ENCODE peak calls at places on chromosomes 11 and 22, in eight cellular contexts. One of them, this sample, is unnamed.
A peak's percentile ranks its signal among the peaks of the same experiment; 100 is the strongest.

GRCh38 chr11:66888282-66888681 is 31.4 kb downstream of the LRFN4 start:
- DNase-seq in substantia nigra: no peak
- DNase-seq in stimulated activated CD4-positive, alpha-beta T cell treated with anti-CD3 and anti-CD28 coated beads, Interleukin-4, amount 100 ng/mL, for 48 hours: no peak
- DNase-seq in ACHN: no peak
- DNase-seq in fibroblast of the conjunctiva: no peak
- DNase-seq in neuronal stem cell: no peak
- DNase-seq in A549: no peak
- DNase-seq in RWPE1: no peak
- DNase-seq in this sample: no peak

GRCh38 chr11:16097543-16097942 is 258.8 kb downstream of the SOX6 start:
- DNase-seq in substantia nigra: no peak
- DNase-seq in RWPE1: peak; percentile 66
- DNase-seq in ACHN: no peak
- DNase-seq in stimulated activated CD4-positive, alpha-beta T cell treated with anti-CD3 and anti-CD28 coated beads, Interleukin-4, amount 100 ng/mL, for 48 hours: no peak
- DNase-seq in A549: no peak
- DNase-seq in neuronal stem cell: no peak
- DNase-seq in fibroblast of the conjunctiva: no peak
- DNase-seq in this sample: no peak

GRCh38 chr22:44353063-44353440 is 40.3 kb upstream of the SHISAL1 start:
- DNase-seq in A549: no peak
- DNase-seq in RWPE1: no peak
- DNase-seq in substantia nigra: no peak
- DNase-seq in stimulated activated CD4-positive, alpha-beta T cell treated with anti-CD3 and anti-CD28 coated beads, Interleukin-4, amount 100 ng/mL, for 48 hours: no peak
- DNase-seq in ACHN: no peak
- DNase-seq in fibroblast of the conjunctiva: no peak
- DNase-seq in neuronal stem cell: no peak
- DNase-seq in this sample: no peak

GRCh38 chr11:83007909-83008580 is 63.7 kb downstream of the RAB30 start:
- DNase-seq in substantia nigra: no peak
- DNase-seq in RWPE1: no peak
- DNase-seq in stimulated activated CD4-positive, alpha-beta T cell treated with anti-CD3 and anti-CD28 coated beads, Interleukin-4, amount 100 ng/mL, for 48 hours: no peak
- DNase-seq in A549: no peak
- DNase-seq in fibroblast of the conjunctiva: no peak
- DNase-seq in ACHN: no peak
- DNase-seq in neuronal stem cell: peak; percentile 40
- DNase-seq in this sample: no peak

GRCh38 chr11:88406871-88407270 is 69.3 kb upstream of the CTSC start:
- DNase-seq in stimulated activated CD4-positive, alpha-beta T cell treated with anti-CD3 and anti-CD28 coated beads, Interleukin-4, amount 100 ng/mL, for 48 hours: no peak
- DNase-seq in ACHN: no peak
- DNase-seq in neuronal stem cell: no peak
- DNase-seq in RWPE1: no peak
- DNase-seq in substantia nigra: no peak
- DNase-seq in A549: no peak
- DNase-seq in fibroblast of the conjunctiva: no peak
- DNase-seq in this sample: no peak

GRCh38 chr11:102615077-102615893 is 9.8 kb downstream of the MMP20 start:
- DNase-seq in fibroblast of the conjunctiva: no peak
- DNase-seq in ACHN: no peak
- DNase-seq in substantia nigra: no peak
- DNase-seq in neuronal stem cell: no peak
- DNase-seq in RWPE1: no peak
- DNase-seq in stimulated activated CD4-positive, alpha-beta T cell treated with anti-CD3 and anti-CD28 coated beads, Interleukin-4, amount 100 ng/mL, for 48 hours: no peak
- DNase-seq in A549: no peak
- DNase-seq in this sample: peak; percentile 13

GRCh38 chr11:45146072-45147016 is at the start of gene PRDM11:
- DNase-seq in neuronal stem cell: peak; percentile 47
- DNase-seq in ACHN: peak; percentile 80
- DNase-seq in stimulated activated CD4-positive, alpha-beta T cell treated with anti-CD3 and anti-CD28 coated beads, Interleukin-4, amount 100 ng/mL, for 48 hours: peak; percentile 49
- DNase-seq in RWPE1: peak; percentile 86
- DNase-seq in substantia nigra: no peak
- DNase-seq in fibroblast of the conjunctiva: peak; percentile 49
- DNase-seq in A549: peak; percentile 68
- DNase-seq in this sample: peak; percentile 4

GRCh38 chr11:61587541-61587941 is 6.7 kb upstream of the SYT7 start:
- DNase-seq in RWPE1: peak; percentile 71
- DNase-seq in A549: no peak
- DNase-seq in fibroblast of the conjunctiva: no peak
- DNase-seq in neuronal stem cell: peak; percentile 43
- DNase-seq in stimulated activated CD4-positive, alpha-beta T cell treated with anti-CD3 and anti-CD28 coated beads, Interleukin-4, amount 100 ng/mL, for 48 hours: no peak
- DNase-seq in ACHN: peak; percentile 20
- DNase-seq in substantia nigra: no peak
- DNase-seq in this sample: no peak

GRCh38 chr11:69828971-69829344 is 9.7 kb upstream of the FGF3 start:
- DNase-seq in neuronal stem cell: no peak
- DNase-seq in A549: no peak
- DNase-seq in substantia nigra: no peak
- DNase-seq in ACHN: no peak
- DNase-seq in RWPE1: no peak
- DNase-seq in fibroblast of the conjunctiva: no peak
- DNase-seq in stimulated activated CD4-positive, alpha-beta T cell treated with anti-CD3 and anti-CD28 coated beads, Interleukin-4, amount 100 ng/mL, for 48 hours: no peak
- DNase-seq in this sample: no peak

GRCh38 chr11:66022401-66023185 is 3.7 kb downstream of the CATSPER1 start:
- DNase-seq in A549: peak; percentile 72
- DNase-seq in RWPE1: peak; percentile 73
- DNase-seq in fibroblast of the conjunctiva: peak; percentile 26
- DNase-seq in neuronal stem cell: peak; percentile 79
- DNase-seq in stimulated activated CD4-positive, alpha-beta T cell treated with anti-CD3 and anti-CD28 coated beads, Interleukin-4, amount 100 ng/mL, for 48 hours: peak; percentile 63
- DNase-seq in ACHN: peak; percentile 67
- DNase-seq in substantia nigra: peak; percentile 23
- DNase-seq in this sample: peak; percentile 88

GRCh38 chr22:31036671-31037550 is 44.2 kb upstream of the SMTN start:
- DNase-seq in A549: peak; percentile 60
- DNase-seq in stimulated activated CD4-positive, alpha-beta T cell treated with anti-CD3 and anti-CD28 coated beads, Interleukin-4, amount 100 ng/mL, for 48 hours: no peak
- DNase-seq in substantia nigra: no peak
- DNase-seq in ACHN: no peak
- DNase-seq in neuronal stem cell: no peak
- DNase-seq in fibroblast of the conjunctiva: peak; percentile 42
- DNase-seq in RWPE1: peak; percentile 40
- DNase-seq in this sample: no peak

GRCh38 chr22:22928666-22929380 is 41.2 kb downstream of the IGLL5 start:
- DNase-seq in neuronal stem cell: no peak
- DNase-seq in ACHN: no peak
- DNase-seq in substantia nigra: no peak
- DNase-seq in RWPE1: peak; percentile 13
- DNase-seq in A549: no peak
- DNase-seq in stimulated activated CD4-positive, alpha-beta T cell treated with anti-CD3 and anti-CD28 coated beads, Interleukin-4, amount 100 ng/mL, for 48 hours: peak; percentile 26
- DNase-seq in fibroblast of the conjunctiva: no peak
- DNase-seq in this sample: no peak

GRCh38 chr11:69209936-69210659 is 54.4 kb downstream of the SMIM38 start:
- DNase-seq in substantia nigra: no peak
- DNase-seq in A549: no peak
- DNase-seq in neuronal stem cell: no peak
- DNase-seq in stimulated activated CD4-positive, alpha-beta T cell treated with anti-CD3 and anti-CD28 coated beads, Interleukin-4, amount 100 ng/mL, for 48 hours: peak; percentile 16
- DNase-seq in fibroblast of the conjunctiva: no peak
- DNase-seq in RWPE1: no peak
- DNase-seq in ACHN: no peak
- DNase-seq in this sample: no peak

GRCh38 chr11:117915672-117916235 is 13.4 kb downstream of the TMPRSS13 start:
- DNase-seq in A549: no peak
- DNase-seq in stimulated activated CD4-positive, alpha-beta T cell treated with anti-CD3 and anti-CD28 coated beads, Interleukin-4, amount 100 ng/mL, for 48 hours: no peak
- DNase-seq in fibroblast of the conjunctiva: no peak
- DNase-seq in RWPE1: no peak
- DNase-seq in neuronal stem cell: no peak
- DNase-seq in ACHN: no peak
- DNase-seq in substantia nigra: no peak
- DNase-seq in this sample: no peak

GRCh38 chr11:14184548-14184947 is 174.4 kb downstream of the RRAS2 start:
- DNase-seq in RWPE1: no peak
- DNase-seq in substantia nigra: no peak
- DNase-seq in stimulated activated CD4-positive, alpha-beta T cell treated with anti-CD3 and anti-CD28 coated beads, Interleukin-4, amount 100 ng/mL, for 48 hours: no peak
- DNase-seq in neuronal stem cell: no peak
- DNase-seq in fibroblast of the conjunctiva: no peak
- DNase-seq in A549: no peak
- DNase-seq in ACHN: no peak
- DNase-seq in this sample: no peak

GRCh38 chr11:107549954-107550285 is 15.6 kb downstream of the ALKBH8 start:
- DNase-seq in stimulated activated CD4-positive, alpha-beta T cell treated with anti-CD3 and anti-CD28 coated beads, Interleukin-4, amount 100 ng/mL, for 48 hours: no peak
- DNase-seq in RWPE1: no peak
- DNase-seq in A549: no peak
- DNase-seq in ACHN: no peak
- DNase-seq in fibroblast of the conjunctiva: no peak
- DNase-seq in substantia nigra: no peak
- DNase-seq in neuronal stem cell: no peak
- DNase-seq in this sample: no peak

GRCh38 chr11:6911946-6912345 is 8.9 kb upstream of the OR2D3 start:
- DNase-seq in A549: no peak
- DNase-seq in RWPE1: no peak
- DNase-seq in ACHN: no peak
- DNase-seq in fibroblast of the conjunctiva: no peak
- DNase-seq in substantia nigra: no peak
- DNase-seq in stimulated activated CD4-positive, alpha-beta T cell treated with anti-CD3 and anti-CD28 coated beads, Interleukin-4, amount 100 ng/mL, for 48 hours: no peak
- DNase-seq in neuronal stem cell: no peak
- DNase-seq in this sample: no peak

GRCh38 chr11:27076121-27076589 is 35.5 kb downstream of the BBOX1 start:
- DNase-seq in stimulated activated CD4-positive, alpha-beta T cell treated with anti-CD3 and anti-CD28 coated beads, Interleukin-4, amount 100 ng/mL, for 48 hours: no peak
- DNase-seq in substantia nigra: no peak
- DNase-seq in RWPE1: no peak
- DNase-seq in fibroblast of the conjunctiva: no peak
- DNase-seq in ACHN: no peak
- DNase-seq in A549: no peak
- DNase-seq in neuronal stem cell: no peak
- DNase-seq in this sample: no peak

GRCh38 chr11:130766650-130767297 is 149.5 kb downstream of the SNX19 start:
- DNase-seq in ACHN: no peak
- DNase-seq in A549: no peak
- DNase-seq in RWPE1: no peak
- DNase-seq in fibroblast of the conjunctiva: no peak
- DNase-seq in stimulated activated CD4-positive, alpha-beta T cell treated with anti-CD3 and anti-CD28 coated beads, Interleukin-4, amount 100 ng/mL, for 48 hours: no peak
- DNase-seq in neuronal stem cell: no peak
- DNase-seq in substantia nigra: no peak
- DNase-seq in this sample: no peak

GRCh38 chr11:113184498-113184897 is 129.9 kb upstream of the TTC12 start:
- DNase-seq in neuronal stem cell: no peak
- DNase-seq in A549: peak; percentile 46
- DNase-seq in RWPE1: peak; percentile 79
- DNase-seq in substantia nigra: no peak
- DNase-seq in fibroblast of the conjunctiva: peak; percentile 66
- DNase-seq in stimulated activated CD4-positive, alpha-beta T cell treated with anti-CD3 and anti-CD28 coated beads, Interleukin-4, amount 100 ng/mL, for 48 hours: no peak
- DNase-seq in ACHN: no peak
- DNase-seq in this sample: no peak

GRCh38 chr11:12306830-12307229 is 70.5 kb upstream of the PARVA start:
- DNase-seq in A549: no peak
- DNase-seq in stimulated activated CD4-positive, alpha-beta T cell treated with anti-CD3 and anti-CD28 coated beads, Interleukin-4, amount 100 ng/mL, for 48 hours: no peak
- DNase-seq in neuronal stem cell: no peak
- DNase-seq in RWPE1: no peak
- DNase-seq in substantia nigra: no peak
- DNase-seq in fibroblast of the conjunctiva: no peak
- DNase-seq in ACHN: no peak
- DNase-seq in this sample: no peak

GRCh38 chr11:7892751-7893356 is 38.2 kb downstream of the OR10A6 start:
- DNase-seq in neuronal stem cell: peak; percentile 35
- DNase-seq in RWPE1: peak; percentile 71
- DNase-seq in A549: peak; percentile 57
- DNase-seq in substantia nigra: no peak
- DNase-seq in fibroblast of the conjunctiva: peak; percentile 56
- DNase-seq in ACHN: peak; percentile 58
- DNase-seq in stimulated activated CD4-positive, alpha-beta T cell treated with anti-CD3 and anti-CD28 coated beads, Interleukin-4, amount 100 ng/mL, for 48 hours: no peak
- DNase-seq in this sample: no peak

GRCh38 chr11:124894606-124895430 is 2.8 kb downstream of the ROBO4 start:
- DNase-seq in neuronal stem cell: no peak
- DNase-seq in fibroblast of the conjunctiva: no peak
- DNase-seq in stimulated activated CD4-positive, alpha-beta T cell treated with anti-CD3 and anti-CD28 coated beads, Interleukin-4, amount 100 ng/mL, for 48 hours: no peak
- DNase-seq in substantia nigra: no peak
- DNase-seq in ACHN: no peak
- DNase-seq in A549: no peak
- DNase-seq in RWPE1: no peak
- DNase-seq in this sample: no peak

GRCh38 chr11:82988936-82989627 is 82.6 kb downstream of the RAB30 start:
- DNase-seq in neuronal stem cell: no peak
- DNase-seq in substantia nigra: peak; percentile 83
- DNase-seq in RWPE1: no peak
- DNase-seq in stimulated activated CD4-positive, alpha-beta T cell treated with anti-CD3 and anti-CD28 coated beads, Interleukin-4, amount 100 ng/mL, for 48 hours: no peak
- DNase-seq in fibroblast of the conjunctiva: no peak
- DNase-seq in A549: no peak
- DNase-seq in ACHN: no peak
- DNase-seq in this sample: no peak

GRCh38 chr11:102139081-102139498 is 28.8 kb downstream of the YAP1 start:
- DNase-seq in RWPE1: peak; percentile 60
- DNase-seq in neuronal stem cell: no peak
- DNase-seq in stimulated activated CD4-positive, alpha-beta T cell treated with anti-CD3 and anti-CD28 coated beads, Interleukin-4, amount 100 ng/mL, for 48 hours: no peak
- DNase-seq in substantia nigra: no peak
- DNase-seq in fibroblast of the conjunctiva: no peak
- DNase-seq in ACHN: no peak
- DNase-seq in A549: no peak
- DNase-seq in this sample: peak; percentile 16

GRCh38 chr22:19197997-19198865 is 19.7 kb upstream of the SLC25A1 start:
- DNase-seq in ACHN: no peak
- DNase-seq in RWPE1: no peak
- DNase-seq in stimulated activated CD4-positive, alpha-beta T cell treated with anti-CD3 and anti-CD28 coated beads, Interleukin-4, amount 100 ng/mL, for 48 hours: no peak
- DNase-seq in fibroblast of the conjunctiva: no peak
- DNase-seq in substantia nigra: no peak
- DNase-seq in A549: no peak
- DNase-seq in neuronal stem cell: no peak
- DNase-seq in this sample: no peak